ENCODE peak calls at places on chromosomes 3 and 15, in seven cellular contexts. K is M059J; D is central memory CD4-positive, alpha-beta T cell; Q is stimulated activated CD4-positive, alpha-beta T cell treated with anti-CD3 and anti-CD28 coated beads, Interleukin-1b, Interleukin-23, amount 100 ng/mL, for 48 hours; I is GDM1; O is HT1080; Z is fibroblast of pulmonary artery. H is an unnamed sample.

GRCh38 chr3:60146121-60146520 is 1096.3 kb upstream of the CFAP20DC start:
- DNase-seq in K (no peak), D (no peak), Z (no peak), Q (no peak), O (peak), I (no peak), H (no peak)

GRCh38 chr3:150084128-150084527 is 113.4 kb upstream of the PFN2 start:
- DNase-seq in Q (no peak), Z (no peak), D (no peak), O (no peak), I (no peak), K (no peak), H (no peak)

GRCh38 chr3:171614318-171614967 is 154.2 kb upstream of the TNIK start:
- DNase-seq in D (no peak), Q (peak), I (no peak), O (no peak), Z (peak), K (peak), H (no peak)

GRCh38 chr15:58438956-58439355 is 7.2 kb downstream of the LIPC start:
- DNase-seq in I (peak), Z (peak), Q (peak), D (no peak), K (peak), O (peak), H (peak)

GRCh38 chr3:64983583-64984359 is 296.0 kb upstream of the ADAMTS9 start:
- DNase-seq in K (no peak), Z (no peak), O (no peak), I (no peak), Q (no peak), D (no peak), H (no peak)

GRCh38 chr3:65439641-65440040 is 599.1 kb downstream of the MAGI1 start:
- DNase-seq in I (no peak), Z (peak), D (no peak), Q (no peak), O (peak), K (peak), H (peak)

GRCh38 chr15:74201656-74202420 is 749 bp downstream of the STRA6 start:
- DNase-seq in K (peak), O (no peak), D (no peak), Q (no peak), I (no peak), Z (no peak), H (no peak)

GRCh38 chr3:135989247-135989646 is 23.7 kb downstream of the PPP2R3A start:
- DNase-seq in I (no peak), D (no peak), Q (no peak), O (no peak), K (peak), Z (no peak), H (no peak)

GRCh38 chr3:149628957-149629670 is 28.7 kb downstream of the WWTR1 start:
- DNase-seq in K (peak), D (no peak), O (no peak), Z (peak), I (no peak), Q (no peak), H (no peak)

GRCh38 chr15:97995881-97996603 is 35.5 kb downstream of the ARRDC4 start:
- DNase-seq in O (peak), I (peak), D (no peak), Q (no peak), K (peak), Z (no peak), H (no peak)

GRCh38 chr3:4980229-4981159 is 1.3 kb downstream of the BHLHE40 start:
- DNase-seq in D (peak), O (peak), K (peak), Z (peak), I (peak), Q (peak), H (peak)

GRCh38 chr3:52834871-52835501 is at the start of gene MUSTN1:
- DNase-seq in Z (peak), Q (no peak), K (no peak), D (no peak), I (no peak), O (no peak), H (no peak)

GRCh38 chr3:188528390-188528789 is 374.4 kb downstream of the LPP start:
- DNase-seq in Q (no peak), K (no peak), I (no peak), D (no peak), O (no peak), Z (no peak), H (no peak)

GRCh38 chr3:51355891-51356578 is 29.1 kb upstream of the MANF start:
- DNase-seq in Q (no peak), O (no peak), Z (no peak), I (no peak), D (no peak), K (no peak), H (no peak)

GRCh38 chr3:191412764-191413163 is 48.2 kb upstream of the PYDC2 start:
- DNase-seq in I (no peak), K (peak), Z (peak), Q (no peak), O (peak), D (no peak), H (no peak)

GRCh38 chr15:56537881-56538280 is 72.9 kb upstream of the MNS1 start:
- DNase-seq in Z (no peak), O (no peak), K (no peak), I (no peak), D (peak), Q (peak), H (no peak)

GRCh38 chr15:57090460-57090859 is 172.0 kb downstream of the TCF12 start:
- DNase-seq in D (no peak), Z (no peak), O (no peak), K (no peak), Q (no peak), I (no peak), H (no peak)

GRCh38 chr3:116579843-116580242 is 129.7 kb upstream of the TUSC7 start:
- DNase-seq in Z (peak), Q (no peak), D (no peak), O (no peak), K (peak), I (no peak), H (no peak)

GRCh38 chr3:185406127-185406620 is 43.2 kb downstream of the MAP3K13 start:
- DNase-seq in I (no peak), D (no peak), O (no peak), Q (no peak), Z (no peak), K (no peak), H (no peak)

GRCh38 chr3:127539366-127540060 is 51.0 kb downstream of the TPRA1 start:
- DNase-seq in Z (no peak), D (no peak), K (no peak), I (no peak), O (no peak), Q (no peak), H (no peak)

GRCh38 chr3:24683511-24684384 is 189.1 kb upstream of the THRB start:
- DNase-seq in I (no peak), Q (no peak), Z (peak), K (peak), D (no peak), O (peak), H (no peak)

GRCh38 chr15:82159922-82160321 is 102.6 kb downstream of the EFL1 start:
- DNase-seq in Z (peak), Q (no peak), I (no peak), D (no peak), O (peak), K (peak), H (no peak)

GRCh38 chr3:129421236-129421883 is 7.1 kb downstream of the EFCAB12 start:
- DNase-seq in K (no peak), Q (no peak), O (no peak), I (no peak), D (no peak), Z (no peak), H (no peak)

GRCh38 chr3:19065027-19065426 is 83.3 kb upstream of the KCNH8 start:
- DNase-seq in Z (peak), I (no peak), O (peak), D (no peak), K (no peak), Q (no peak), H (no peak)

GRCh38 chr3:48996640-48997039 is 6.6 kb downstream of the P4HTM start:
- DNase-seq in O (no peak), Z (no peak), I (no peak), Q (no peak), K (no peak), D (no peak), H (no peak)

GRCh38 chr15:77542491-77543001 is 90.2 kb downstream of the LINGO1 start:
- DNase-seq in D (no peak), Z (peak), Q (no peak), K (peak), I (no peak), O (peak), H (no peak)

GRCh38 chr15:83928392-83928734 is 274.4 kb downstream of the ADAMTSL3 start:
- DNase-seq in Z (no peak), D (no peak), Q (no peak), K (no peak), I (no peak), O (no peak), H (no peak)

GRCh38 chr3:43270078-43270477 is 16.3 kb upstream of the SNRK start:
- DNase-seq in K (no peak), Q (no peak), I (no peak), O (no peak), D (no peak), Z (no peak), H (no peak)

GRCh38 chr3:63523100-63523499 is 129.4 kb upstream of the SNTN start:
- DNase-seq in Q (no peak), D (no peak), Z (no peak), K (peak), O (peak), I (no peak), H (no peak)

GRCh38 chr3:195154111-195154791 is 116.7 kb downstream of the XXYLT1 start:
- DNase-seq in O (no peak), Q (no peak), D (no peak), Z (peak), K (peak), I (no peak), H (no peak)

GRCh38 chr15:57237282-57237642 is 139.0 kb upstream of the CGNL1 start:
- DNase-seq in Z (no peak), O (no peak), K (no peak), D (no peak), Q (no peak), I (no peak), H (no peak)

GRCh38 chr3:116386168-116386567 is 59.1 kb downstream of the LSAMP start:
- DNase-seq in Q (no peak), K (no peak), O (no peak), D (no peak), Z (no peak), I (no peak), H (no peak)

GRCh38 chr15:73956276-73957086 is 30.2 kb downstream of the LOXL1 start:
- DNase-seq in D (no peak), K (peak), I (peak), O (peak), Q (no peak), Z (peak), H (peak)

GRCh38 chr3:10520118-10520517 is 14.7 kb upstream of the ATP2B2 start:
- DNase-seq in K (no peak), D (no peak), Z (no peak), Q (no peak), O (no peak), I (no peak), H (no peak)

GRCh38 chr3:179526989-179527391 is 35.7 kb upstream of the ACTL6A start:
- DNase-seq in I (peak), O (peak), Z (peak), Q (no peak), D (no peak), K (peak), H (peak)

GRCh38 chr15:92958105-92958504 is 58.0 kb downstream of the CHD2 start:
- DNase-seq in D (peak), Q (peak), Z (no peak), K (peak), O (peak), I (no peak), H (no peak)

GRCh38 chr15:31925541-31925940 is 104.8 kb upstream of the CHRNA7 start:
- DNase-seq in Z (no peak), O (no peak), D (no peak), K (no peak), I (no peak), Q (no peak), H (no peak)

GRCh38 chr3:196927571-196928453 is 14.5 kb downstream of the NCBP2 start:
- DNase-seq in O (peak), D (no peak), K (no peak), Z (no peak), I (no peak), Q (no peak), H (no peak)

GRCh38 chr15:88681610-88682221 is 42.9 kb downstream of the ISG20 start:
- DNase-seq in D (no peak), O (no peak), K (no peak), I (no peak), Q (no peak), Z (no peak), H (no peak)